ENCODE peak calls at places on chromosomes 12 and 14, in eight cellular contexts. W, M, G, F, I, K, B and V are unnamed samples.

GRCh38 chr14:93040443-93040842 is 75.3 kb downstream of the ITPK1 start:
- DNase-seq in B (no peak), G (no peak), F (no peak), I (no peak), W (peak; percentile 60), M (no peak), K (no peak), V (no peak)

GRCh38 chr12:48824112-48824511 is 5.8 kb downstream of the CACNB3 start:
- DNase-seq in W (no peak), G (no peak), F (no peak), M (no peak), I (no peak), K (no peak), B (no peak), V (no peak)

GRCh38 chr12:53334822-53335221 is 1.3 kb downstream of the SP7 start:
- DNase-seq in F (no peak), M (no peak), K (no peak), B (no peak), G (no peak), W (no peak), I (no peak), V (no peak)

GRCh38 chr14:42855159-42855558 is 1248.5 kb downstream of the LRFN5 start:
- DNase-seq in G (no peak), K (no peak), I (no peak), B (no peak), F (no peak), M (no peak), W (no peak), V (no peak)

GRCh38 chr12:78612224-78612623 is 252.3 kb upstream of the SYT1 start:
- DNase-seq in B (no peak), G (no peak), W (no peak), K (no peak), F (no peak), M (no peak), I (no peak), V (no peak)

GRCh38 chr12:31238764-31239387 is 87.1 kb downstream of the SINHCAF start:
- DNase-seq in B (peak; percentile 47), I (peak; percentile 58), M (peak; percentile 51), F (peak; percentile 84), K (peak; percentile 65), W (peak; percentile 64), G (peak; percentile 79), V (peak; percentile 80)

GRCh38 chr12:12716151-12716844 is 870 bp upstream of the CDKN1B start:
- DNase-seq in W (no peak), B (no peak), I (peak; percentile 63), K (no peak), G (no peak), F (peak; percentile 25), M (no peak), V (peak; percentile 46)

GRCh38 chr12:80632835-80633234 is 74.6 kb upstream of the MYF6 start:
- DNase-seq in I (peak; percentile 23), F (peak; percentile 23), W (no peak), M (no peak), G (peak; percentile 56), K (no peak), B (no peak), V (peak; percentile 39)

GRCh38 chr14:101584049-101584859 is 23.0 kb downstream of the DIO3 start:
- DNase-seq in I (no peak), W (peak; percentile 21), G (no peak), M (no peak), F (no peak), B (no peak), K (no peak), V (peak; percentile 89)

GRCh38 chr12:130639759-130640158 is 76.3 kb downstream of the RIMBP2 start:
- DNase-seq in G (peak; percentile 37), W (no peak), M (no peak), I (no peak), B (no peak), F (no peak), K (no peak), V (no peak)

GRCh38 chr12:116434155-116435065 is 124.8 kb upstream of the MAP1LC3B2 start:
- DNase-seq in F (no peak), G (no peak), B (peak; percentile 22), I (no peak), M (no peak), K (no peak), W (peak; percentile 79), V (no peak)

GRCh38 chr12:106134294-106134949 is 4.3 kb downstream of the NUAK1 start:
- DNase-seq in G (no peak), W (no peak), B (no peak), I (no peak), K (no peak), M (no peak), F (no peak), V (no peak)